ENCODE peak calls at places on chromosomes 2 and 18, in five cellular contexts. One of them, this sample, is unnamed.

GRCh38 chr2:19648583-19648982 is 253.2 kb downstream of the TTC32 start:
- DNase-seq in thyroid gland: no peak
- DNase-seq in K562: no peak
- DNase-seq in spleen: no peak
- DNase-seq in stomach: no peak
- DNase-seq in this sample: no peak

GRCh38 chr18:36187138-36187825 is at the start of gene MOCOS:
- DNase-seq in thyroid gland: peak
- DNase-seq in K562: peak
- DNase-seq in spleen: peak
- DNase-seq in stomach: peak
- DNase-seq in this sample: peak

GRCh38 chr2:237144516-237144915 is 58.8 kb downstream of the COPS8 start:
- DNase-seq in thyroid gland: no peak
- DNase-seq in K562: no peak
- DNase-seq in spleen: no peak
- DNase-seq in stomach: no peak
- DNase-seq in this sample: no peak

GRCh38 chr2:38158361-38159128 is 82.6 kb upstream of the CYP1B1 start:
- DNase-seq in thyroid gland: peak
- DNase-seq in K562: no peak
- DNase-seq in spleen: no peak
- DNase-seq in stomach: no peak
- DNase-seq in this sample: no peak

GRCh38 chr2:105235388-105236059 is 6.0 kb upstream of the GPR45 start:
- DNase-seq in thyroid gland: peak
- DNase-seq in K562: peak
- DNase-seq in spleen: peak
- DNase-seq in stomach: peak
- DNase-seq in this sample: peak

GRCh38 chr18:907171-907879 is 2.7 kb downstream of the ADCYAP1 start:
- DNase-seq in thyroid gland: peak
- DNase-seq in K562: no peak
- DNase-seq in spleen: no peak
- DNase-seq in stomach: no peak
- DNase-seq in this sample: no peak

GRCh38 chr2:130726614-130727180 is 2.2 kb upstream of the GPR148 start:
- DNase-seq in thyroid gland: no peak
- DNase-seq in K562: no peak
- DNase-seq in spleen: peak
- DNase-seq in stomach: no peak
- DNase-seq in this sample: no peak

GRCh38 chr2:142131016-142131714 is at the start of gene LRP1B:
- DNase-seq in thyroid gland: peak
- DNase-seq in K562: no peak
- DNase-seq in spleen: no peak
- DNase-seq in stomach: no peak
- DNase-seq in this sample: peak

GRCh38 chr2:235493775-235494715 is at the start of gene AGAP1:
- DNase-seq in thyroid gland: peak
- DNase-seq in K562: peak
- DNase-seq in spleen: peak
- DNase-seq in stomach: peak
- DNase-seq in this sample: peak

GRCh38 chr2:46829240-46829970 is 86.2 kb downstream of the MCFD2 start:
- DNase-seq in thyroid gland: no peak
- DNase-seq in K562: no peak
- DNase-seq in spleen: no peak
- DNase-seq in stomach: no peak
- DNase-seq in this sample: no peak

GRCh38 chr18:27143580-27144287 is 41.4 kb downstream of the CHST9 start:
- DNase-seq in thyroid gland: no peak
- DNase-seq in K562: no peak
- DNase-seq in spleen: no peak
- DNase-seq in stomach: peak
- DNase-seq in this sample: no peak

GRCh38 chr2:72955188-72956049 is 38.1 kb downstream of the EMX1 start:
- DNase-seq in thyroid gland: no peak
- DNase-seq in K562: no peak
- DNase-seq in spleen: no peak
- DNase-seq in stomach: no peak
- DNase-seq in this sample: no peak

GRCh38 chr2:226892729-226893128 is 56.9 kb downstream of the RHBDD1 start:
- DNase-seq in thyroid gland: no peak
- DNase-seq in K562: no peak
- DNase-seq in spleen: no peak
- DNase-seq in stomach: no peak
- DNase-seq in this sample: no peak

GRCh38 chr2:152054593-152054992 is 44.3 kb downstream of the CACNB4 start:
- DNase-seq in thyroid gland: no peak
- DNase-seq in K562: no peak
- DNase-seq in spleen: no peak
- DNase-seq in stomach: no peak
- DNase-seq in this sample: no peak

GRCh38 chr2:140808816-140809215 is 1322.0 kb downstream of the LRP1B start:
- DNase-seq in thyroid gland: no peak
- DNase-seq in K562: no peak
- DNase-seq in spleen: no peak
- DNase-seq in stomach: no peak
- DNase-seq in this sample: no peak

GRCh38 chr2:196453613-196454047 is 185.9 kb upstream of the CCDC150 start:
- DNase-seq in thyroid gland: peak
- DNase-seq in K562: peak
- DNase-seq in spleen: no peak
- DNase-seq in stomach: no peak
- DNase-seq in this sample: peak

GRCh38 chr2:100606740-100607343 is 44.0 kb downstream of the PDCL3 start:
- DNase-seq in thyroid gland: no peak
- DNase-seq in K562: peak
- DNase-seq in spleen: no peak
- DNase-seq in stomach: no peak
- DNase-seq in this sample: peak

GRCh38 chr18:21241224-21242131 is 554 bp upstream of the GREB1L start:
- DNase-seq in thyroid gland: peak
- DNase-seq in K562: no peak
- DNase-seq in spleen: no peak
- DNase-seq in stomach: no peak
- DNase-seq in this sample: no peak

GRCh38 chr2:47631840-47632398 is 151.0 kb upstream of the MSH6 start:
- DNase-seq in thyroid gland: peak
- DNase-seq in K562: no peak
- DNase-seq in spleen: no peak
- DNase-seq in stomach: peak
- DNase-seq in this sample: no peak

GRCh38 chr2:231227309-231228162 is 29.1 kb downstream of the ARMC9 start:
- DNase-seq in thyroid gland: peak
- DNase-seq in K562: peak
- DNase-seq in spleen: no peak
- DNase-seq in stomach: peak
- DNase-seq in this sample: peak

GRCh38 chr2:158599609-158600008 is 142.9 kb downstream of the PKP4 start:
- DNase-seq in thyroid gland: no peak
- DNase-seq in K562: no peak
- DNase-seq in spleen: no peak
- DNase-seq in stomach: no peak
- DNase-seq in this sample: no peak

GRCh38 chr2:138356178-138356577 is 145.4 kb upstream of the SPOPL start:
- DNase-seq in thyroid gland: no peak
- DNase-seq in K562: no peak
- DNase-seq in spleen: no peak
- DNase-seq in stomach: no peak
- DNase-seq in this sample: no peak

GRCh38 chr2:1742680-1743395 is 1.5 kb downstream of the PXDN start:
- DNase-seq in thyroid gland: peak
- DNase-seq in K562: no peak
- DNase-seq in spleen: peak
- DNase-seq in stomach: peak
- DNase-seq in this sample: no peak
- TF ChIP-seq POLR2A in thyroid gland: no peak
- TF ChIP-seq POLR2A in K562: no peak
- TF ChIP-seq POLR2A in spleen: no peak
- TF ChIP-seq POLR2A in stomach: no peak
- TF ChIP-seq POLR2A in this sample: no peak

DNA sequence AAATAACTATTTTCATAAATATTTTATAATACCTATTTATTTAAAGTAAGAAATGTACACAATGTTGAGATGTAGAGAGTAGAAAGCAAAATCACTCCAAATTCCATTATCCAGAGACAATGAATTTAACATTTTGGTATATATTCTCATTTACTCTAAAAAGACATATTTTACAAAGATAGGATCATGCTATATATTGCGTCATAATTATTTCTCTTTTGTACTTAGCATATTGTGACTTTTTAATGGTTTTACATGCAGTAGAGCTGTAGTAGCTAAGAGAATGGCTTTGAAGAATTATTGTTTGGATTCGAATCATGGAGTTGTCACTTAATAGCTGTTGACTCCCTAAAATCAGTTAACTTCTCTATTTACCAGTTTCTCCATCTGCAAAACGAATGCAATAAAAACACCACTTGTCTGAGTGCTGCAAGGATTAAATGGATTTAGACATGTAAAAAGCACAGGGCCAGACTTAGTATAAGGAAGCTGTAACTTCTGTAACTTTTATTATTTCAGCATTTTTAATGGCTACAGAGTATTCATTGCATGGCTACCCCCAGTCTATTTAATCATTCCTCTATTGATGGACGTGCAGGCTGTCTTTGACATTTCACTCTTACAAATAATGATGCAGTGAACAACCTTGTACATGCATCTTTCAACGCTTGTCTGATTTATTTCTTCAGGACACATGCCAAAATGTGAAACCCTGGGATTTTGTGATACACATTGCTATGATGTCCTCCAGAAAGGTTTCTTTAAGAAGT is 33.2 kb downstream of the KCNS3 start:
- DNase-seq in thyroid gland: no peak
- DNase-seq in K562: no peak
- DNase-seq in spleen: no peak
- DNase-seq in stomach: no peak
- DNase-seq in this sample: no peak
- TF ChIP-seq POLR2A in thyroid gland: no peak
- TF ChIP-seq POLR2A in K562: no peak
- TF ChIP-seq POLR2A in spleen: no peak
- TF ChIP-seq POLR2A in stomach: no peak
- TF ChIP-seq POLR2A in this sample: no peak

GRCh38 chr2:238905721-238906120 is 57.8 kb downstream of the TWIST2 start:
- DNase-seq in thyroid gland: no peak
- DNase-seq in K562: no peak
- DNase-seq in spleen: no peak
- DNase-seq in stomach: no peak
- DNase-seq in this sample: no peak

GRCh38 chr2:238906254-238906935 is 58.5 kb downstream of the TWIST2 start:
- DNase-seq in thyroid gland: no peak
- DNase-seq in K562: no peak
- DNase-seq in spleen: peak
- DNase-seq in stomach: no peak
- DNase-seq in this sample: no peak

GRCh38 chr2:238908960-238909951 is 61.4 kb downstream of the TWIST2 start:
- DNase-seq in thyroid gland: no peak
- DNase-seq in K562: no peak
- DNase-seq in spleen: peak
- DNase-seq in stomach: no peak
- DNase-seq in this sample: peak

GRCh38 chr2:238906936-238907716 is 59.2 kb downstream of the TWIST2 start:
- DNase-seq in thyroid gland: no peak
- DNase-seq in K562: no peak
- DNase-seq in spleen: peak
- DNase-seq in stomach: no peak
- DNase-seq in this sample: no peak

DNA sequence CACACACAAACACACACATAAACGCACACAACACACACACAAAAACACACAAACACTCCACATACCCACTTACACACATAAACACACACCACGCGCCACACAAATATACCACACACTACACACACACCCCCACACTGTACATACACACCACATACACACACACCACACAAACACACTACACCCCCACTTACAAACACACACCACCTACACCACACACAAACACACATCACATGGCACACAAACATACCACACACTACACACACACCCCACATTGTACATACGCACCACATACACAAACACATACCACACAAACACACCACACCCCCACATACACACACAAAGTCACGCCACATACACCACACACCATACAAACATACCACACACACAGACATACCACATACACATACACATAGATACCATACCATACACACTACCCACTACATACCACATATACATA is 59.9 kb downstream of the TWIST2 start:
- DNase-seq in thyroid gland: no peak
- DNase-seq in K562: no peak
- DNase-seq in spleen: peak
- DNase-seq in stomach: no peak
- DNase-seq in this sample: no peak
- TF ChIP-seq POLR2A in thyroid gland: no peak
- TF ChIP-seq POLR2A in K562: no peak
- TF ChIP-seq POLR2A in spleen: no peak
- TF ChIP-seq POLR2A in stomach: no peak
- TF ChIP-seq POLR2A in this sample: no peak

GRCh38 chr2:68369340-68369734 is 4.3 kb downstream of the PLEK start:
- DNase-seq in thyroid gland: no peak
- DNase-seq in K562: no peak
- DNase-seq in spleen: no peak
- DNase-seq in stomach: no peak
- DNase-seq in this sample: no peak

GRCh38 chr2:68368657-68369339 is 3.7 kb downstream of the PLEK start:
- DNase-seq in thyroid gland: no peak
- DNase-seq in K562: no peak
- DNase-seq in spleen: no peak
- DNase-seq in stomach: no peak
- DNase-seq in this sample: no peak

GRCh38 chr2:68365087-68365486 is at the start of gene PLEK:
- DNase-seq in thyroid gland: no peak
- DNase-seq in K562: no peak
- DNase-seq in spleen: peak
- DNase-seq in stomach: peak
- DNase-seq in this sample: peak

GRCh38 chr2:68366083-68366560 is 1.0 kb downstream of the PLEK start:
- DNase-seq in thyroid gland: no peak
- DNase-seq in K562: no peak
- DNase-seq in spleen: no peak
- DNase-seq in stomach: no peak
- DNase-seq in this sample: peak

DNA sequence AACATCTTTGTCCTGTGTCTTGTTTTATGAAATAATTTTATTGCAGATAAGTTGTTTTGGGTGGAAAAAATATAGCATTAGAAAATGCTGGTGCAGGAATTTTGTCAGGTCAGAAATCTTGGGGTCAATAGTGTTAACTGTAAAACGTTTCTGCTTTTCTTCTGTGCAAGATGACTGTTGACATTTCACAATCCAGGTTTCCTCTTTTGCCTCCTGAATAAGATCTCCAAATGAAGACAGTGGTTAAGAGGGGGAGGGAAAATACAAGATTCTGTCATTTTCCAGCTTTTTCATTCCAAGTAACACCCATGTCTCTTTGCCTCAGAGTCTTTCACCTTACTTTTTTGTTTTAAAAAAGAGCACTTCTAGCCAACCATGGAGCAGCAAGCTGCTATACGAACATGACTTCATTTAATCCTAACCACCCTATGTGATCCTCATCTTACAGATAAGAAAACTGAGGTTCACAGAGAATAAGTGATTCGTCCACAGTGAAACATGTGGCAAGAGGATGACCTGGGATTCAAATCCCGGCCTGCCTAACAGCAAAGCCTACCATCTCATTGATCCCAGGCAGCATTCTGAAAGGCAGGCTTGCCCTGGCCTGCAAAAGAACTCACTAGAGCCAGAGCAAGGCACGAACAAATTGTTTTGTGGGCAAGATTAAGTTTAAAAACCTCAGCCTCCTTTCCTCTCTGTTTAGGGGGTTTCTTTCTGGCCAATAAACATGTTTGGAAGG is 3.0 kb downstream of the PLEK start:
- DNase-seq in thyroid gland: no peak
- DNase-seq in K562: no peak
- DNase-seq in spleen: no peak
- DNase-seq in stomach: no peak
- DNase-seq in this sample: no peak
- TF ChIP-seq POLR2A in thyroid gland: no peak
- TF ChIP-seq POLR2A in K562: no peak
- TF ChIP-seq POLR2A in spleen: no peak
- TF ChIP-seq POLR2A in stomach: no peak
- TF ChIP-seq POLR2A in this sample: no peak

This sample was measured in erythroblast.